ENCODE peak calls at places on chromosomes 13 and 19, in six cellular contexts. E, Z, D, O, L and S are unnamed samples.

GRCh38 chr13:39765801-39766463 is 110.5 kb downstream of the COG6 start:
- DNase-seq in O (no peak), Z (peak; percentile 17), D (no peak), E (no peak), L (no peak), S (peak; percentile 77)

GRCh38 chr13:111005808-111006494 is 91.1 kb upstream of the ANKRD10 start:
- DNase-seq in D (no peak), O (no peak), E (no peak), Z (peak; percentile 31), L (no peak), S (no peak)

GRCh38 chr19:14116918-14117578 is 514 bp downstream of the PRKACA start:
- DNase-seq in D (no peak), L (no peak), O (no peak), Z (no peak), E (peak; percentile 77), S (no peak)

GRCh38 chr13:76266566-76266965 is 619.6 kb downstream of the KCTD12 start:
- DNase-seq in O (no peak), L (no peak), Z (no peak), E (no peak), D (no peak), S (no peak)

GRCh38 chr13:112177889-112178288 is 110.9 kb downstream of the SOX1 start:
- DNase-seq in Z (no peak), O (no peak), D (no peak), L (no peak), E (no peak), S (no peak)

GRCh38 chr19:47257411-47258169 is 1.3 kb downstream of the CCDC9 start:
- DNase-seq in L (no peak), D (no peak), Z (no peak), E (no peak), O (no peak), S (no peak)

GRCh38 chr19:51157265-51157664 is 15.2 kb downstream of the SIGLEC7 start:
- DNase-seq in L (no peak), E (no peak), D (no peak), O (no peak), Z (no peak), S (no peak)

GRCh38 chr19:11880598-11880997 is 7.0 kb upstream of the ZNF69 start:
- DNase-seq in E (no peak), O (no peak), L (no peak), D (no peak), Z (no peak), S (no peak)

GRCh38 chr13:83780201-83780600 is 102.1 kb downstream of the SLITRK1 start:
- DNase-seq in O (no peak), Z (no peak), E (no peak), L (no peak), D (no peak), S (no peak)

GRCh38 chr19:34999498-35000337 is at the start of gene GRAMD1A:
- DNase-seq in D (peak; percentile 88), L (peak; percentile 84), O (no peak), Z (peak; percentile 80), E (peak; percentile 89), S (no peak)

GRCh38 chr13:108495686-108496363 is 133.6 kb upstream of the MYO16 start:
- DNase-seq in L (no peak), D (no peak), O (no peak), E (no peak), Z (no peak), S (no peak)

GRCh38 chr19:33662391-33662790 is 40.6 kb downstream of the CHST8 start:
- DNase-seq in E (no peak), O (no peak), D (no peak), L (no peak), Z (no peak), S (peak; percentile 90)

GRCh38 chr13:24888291-24888931 is 124.4 kb downstream of the RNF17 start:
- DNase-seq in Z (no peak), O (no peak), L (no peak), E (no peak), D (no peak), S (no peak)

GRCh38 chr13:41411536-41411935 is 45.8 kb upstream of the RGCC start:
- DNase-seq in L (no peak), E (no peak), O (no peak), D (no peak), Z (peak; percentile 17), S (no peak)

GRCh38 chr19:46221981-46222610 is 7.4 kb upstream of the IGFL1 start:
- DNase-seq in Z (no peak), E (no peak), L (no peak), D (peak; percentile 73), O (peak; percentile 93), S (no peak)

GRCh38 chr13:94479559-94480095 is at the start of gene DCT:
- DNase-seq in L (no peak), E (no peak), Z (no peak), O (no peak), D (no peak), S (no peak)

GRCh38 chr13:33745370-33746324 is 72.3 kb upstream of the RFC3 start:
- DNase-seq in O (no peak), Z (peak; percentile 19), E (no peak), D (no peak), L (no peak), S (no peak)

GRCh38 chr13:23714672-23715071 is 144.5 kb downstream of the TNFRSF19 start:
- DNase-seq in D (no peak), Z (no peak), L (no peak), E (no peak), O (no peak), S (no peak)

GRCh38 chr19:30555075-30555787 is 183.0 kb downstream of the ZNF536 start:
- DNase-seq in E (no peak), Z (no peak), L (no peak), O (no peak), D (no peak), S (no peak)

GRCh38 chr13:44816701-44817684 is 172.3 kb downstream of the NUFIP1 start:
- DNase-seq in O (no peak), L (no peak), Z (no peak), E (no peak), D (no peak), S (no peak)

GRCh38 chr13:95708390-95708774 is 31.4 kb downstream of the DNAJC3 start:
- DNase-seq in O (no peak), E (no peak), Z (no peak), D (no peak), L (no peak), S (no peak)

GRCh38 chr13:95707035-95707434 is 30.1 kb downstream of the DNAJC3 start:
- DNase-seq in Z (no peak), O (no peak), L (no peak), D (no peak), E (no peak), S (no peak)

GRCh38 chr13:95706356-95706755 is 29.4 kb downstream of the DNAJC3 start:
- DNase-seq in Z (no peak), D (no peak), O (no peak), E (no peak), L (no peak), S (no peak)

GRCh38 chr13:95709101-95709500 is 32.2 kb downstream of the DNAJC3 start:
- DNase-seq in O (no peak), Z (no peak), D (no peak), E (no peak), L (no peak), S (no peak)

DNA sequence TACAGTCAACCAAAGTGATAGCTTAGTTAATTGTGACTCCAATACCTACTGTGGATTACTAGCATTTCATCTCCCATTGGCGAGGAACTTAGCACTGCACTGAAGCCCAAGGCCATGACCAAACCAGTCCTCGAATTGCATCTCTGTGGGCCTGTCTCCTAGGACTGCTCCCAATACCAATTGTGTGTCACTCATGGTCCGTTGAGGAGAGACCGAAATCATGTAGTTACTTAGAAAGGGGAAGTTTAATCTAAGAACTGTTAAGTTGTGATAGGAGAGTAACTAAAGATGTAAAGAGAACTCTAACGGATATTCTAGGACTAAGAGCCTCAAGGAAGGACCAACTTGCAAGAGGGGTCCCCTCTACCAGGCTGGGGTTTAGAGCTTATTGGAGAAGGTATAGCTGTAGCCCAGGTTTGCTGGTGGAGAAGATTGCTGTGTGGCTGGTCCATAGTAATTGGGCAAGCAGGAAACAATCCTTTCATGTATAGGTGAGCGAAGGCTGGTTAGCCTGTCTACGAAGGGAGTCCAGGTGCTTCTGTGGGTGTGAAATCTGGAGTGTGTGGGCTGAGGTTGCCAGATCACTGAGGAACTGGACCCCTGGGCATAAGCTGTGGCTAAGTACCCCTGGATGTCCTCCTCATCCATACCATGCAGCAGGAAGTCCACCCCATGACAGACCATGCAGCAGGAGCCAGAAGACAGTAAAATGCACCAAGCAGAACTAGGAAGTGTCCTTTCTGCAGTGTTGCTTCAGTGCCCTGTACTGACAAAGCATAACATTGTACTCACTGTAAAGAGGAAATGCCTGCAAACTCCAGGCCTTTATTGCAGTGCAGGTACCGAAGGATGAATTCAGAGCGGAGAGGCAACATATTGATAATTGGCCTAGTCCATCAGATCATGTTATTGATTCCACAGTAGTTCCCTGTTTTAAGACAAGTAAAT is 30.8 kb downstream of the DNAJC3 start:
- DNase-seq in D (no peak), O (no peak), L (no peak), E (no peak), Z (no peak), S (no peak)
- H3K27ac ChIP-seq in D (no peak overlapping the region), O (no peak overlapping the region), L (no peak overlapping the region), E (no peak overlapping the region), Z (no peak overlapping the region), S (no peak overlapping the region)

GRCh38 chr13:37615271-37615670 is 16.7 kb upstream of the POSTN start:
- DNase-seq in Z (no peak), E (no peak), L (no peak), D (no peak), O (no peak), S (no peak)

GRCh38 chr13:37618554-37618953 is 20.0 kb upstream of the POSTN start:
- DNase-seq in D (no peak), O (no peak), Z (no peak), L (no peak), E (no peak), S (no peak)

GRCh38 chr13:37621811-37622361 is 23.3 kb upstream of the POSTN start:
- DNase-seq in E (peak; percentile 56), O (no peak), L (no peak), Z (no peak), D (no peak), S (no peak)

GRCh38 chr13:37616131-37616530 is 17.6 kb upstream of the POSTN start:
- DNase-seq in O (no peak), D (no peak), L (no peak), Z (no peak), E (no peak), S (no peak)

GRCh38 chr13:37617162-37617561 is 18.6 kb upstream of the POSTN start:
- DNase-seq in D (no peak), E (no peak), O (no peak), L (no peak), Z (no peak), S (no peak)
- H3K27ac ChIP-seq in D (no peak overlapping the region), E (no peak overlapping the region), O (peak overlapping the region; percentile 76), L (no peak overlapping the region), Z (no peak overlapping the region), S (no peak overlapping the region)

GRCh38 chr13:95540848-95541247 is 11.7 kb upstream of the CLDN10 start:
- DNase-seq in L (no peak), D (no peak), O (no peak), E (no peak), Z (no peak), S (no peak)
- H3K27ac ChIP-seq in L (no peak overlapping the region), D (no peak overlapping the region), O (no peak overlapping the region), E (no peak overlapping the region), Z (no peak overlapping the region), S (no peak overlapping the region)

DNA sequence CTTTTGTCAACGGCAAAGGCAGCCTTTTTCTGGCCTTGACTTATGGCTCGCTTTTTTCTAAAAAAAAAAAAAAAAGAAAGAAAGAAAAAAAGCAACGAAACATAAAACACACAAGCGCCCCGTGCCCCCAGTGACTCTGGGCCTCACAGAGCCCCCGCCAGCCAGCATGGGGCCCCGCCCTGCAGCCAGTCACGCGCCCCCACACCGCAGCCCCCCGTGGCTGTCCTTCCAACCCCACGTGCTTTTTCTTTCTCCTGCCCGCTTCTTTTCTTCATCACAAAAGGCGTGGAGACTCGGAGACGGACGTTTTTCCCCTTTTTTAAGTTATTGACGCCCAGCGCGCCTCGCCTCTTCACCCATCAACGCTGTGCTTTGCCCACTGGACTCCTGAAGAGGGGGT is 14.4 kb upstream of the GNA15 start:
- DNase-seq in E (no peak), L (no peak), Z (no peak), O (no peak), D (no peak), S (no peak)
- H3K27ac ChIP-seq in E (no peak overlapping the region), L (no peak overlapping the region), Z (no peak overlapping the region), O (no peak overlapping the region), D (no peak overlapping the region), S (no peak overlapping the region)